ENCODE peak calls at places on chromosomes 6 and 20, in four cellular contexts. K, M, X and T are unnamed samples.

GRCh38 chr20:9454781-9455180 is 59.6 kb upstream of the LAMP5 start:
- DNase-seq in K (no peak), M (no peak), X (peak; percentile 41), T (no peak)

GRCh38 chr6:5752282-5752681 is 254.4 kb downstream of the NRN1 start:
- DNase-seq in K (peak; percentile 34), M (no peak), X (peak; percentile 54), T (no peak)

GRCh38 chr20:50340586-50340985 is 150.0 kb downstream of the CEBPB start:
- DNase-seq in K (no peak), M (no peak), X (no peak), T (no peak)

GRCh38 chr20:61974357-61974665 is 91.4 kb downstream of the TAF4 start:
- DNase-seq in K (no peak), M (no peak), X (no peak), T (no peak)

GRCh38 chr6:10424005-10424404 is 9.1 kb upstream of the TFAP2A start:
- DNase-seq in K (no peak), M (no peak), X (no peak), T (no peak)

GRCh38 chr20:58719971-58720371 is 27.4 kb downstream of the NPEPL1 start:
- DNase-seq in K (peak; percentile 8), M (no peak), X (no peak), T (no peak)

GRCh38 chr20:61416546-61416945 is 164.5 kb downstream of the CDH4 start:
- DNase-seq in K (no peak), M (no peak), X (no peak), T (no peak)

GRCh38 chr6:74991573-74992332 is 214.1 kb downstream of the COL12A1 start:
- DNase-seq in K (no peak), M (no peak), X (peak; percentile 53), T (no peak)

GRCh38 chr20:1835531-1835930 is 59.7 kb upstream of the SIRPA start:
- DNase-seq in K (no peak), M (peak; percentile 26), X (no peak), T (no peak)

GRCh38 chr20:52948491-52948890 is 23.7 kb upstream of the TSHZ2 start:
- DNase-seq in K (no peak), M (no peak), X (no peak), T (no peak)

GRCh38 chr20:44089987-44090674 is 96.9 kb downstream of the JPH2 start:
- DNase-seq in K (no peak), M (no peak), X (peak; percentile 80), T (peak; percentile 28)

GRCh38 chr6:113694278-113695077 is 162.7 kb upstream of the MARCKS start:
- DNase-seq in K (no peak), M (no peak), X (peak; percentile 63), T (no peak)

GRCh38 chr6:160005861-160006540 is 37.1 kb downstream of the IGF2R start:
- DNase-seq in K (peak; percentile 28), M (no peak), X (peak; percentile 40), T (no peak)

GRCh38 chr6:11824986-11825385 is 46.4 kb upstream of the ADTRP start:
- DNase-seq in K (no peak), M (no peak), X (peak; percentile 57), T (no peak)

GRCh38 chr6:46376562-46376969 is 114.7 kb downstream of the RCAN2 start:
- DNase-seq in K (no peak), M (no peak), X (no peak), T (no peak)

GRCh38 chr6:4692664-4693063 is 83.5 kb upstream of the CDYL start:
- DNase-seq in K (no peak), M (no peak), X (no peak), T (no peak)

GRCh38 chr6:36676142-36677058 is 2.1 kb upstream of the CDKN1A start:
- DNase-seq in K (no peak), M (no peak), X (no peak), T (no peak)

GRCh38 chr6:39347906-39348585 is 25.5 kb upstream of the KCNK16 start:
- DNase-seq in K (peak; percentile 88), M (peak; percentile 49), X (peak; percentile 70), T (peak; percentile 83)

GRCh38 chr20:2101057-2101934 is at the start of gene STK35:
- DNase-seq in K (no peak), M (no peak), X (no peak), T (peak; percentile 61)

GRCh38 chr6:152897807-152898399 is 84.9 kb downstream of the FBXO5 start:
- DNase-seq in K (no peak), M (peak; percentile 60), X (peak; percentile 69), T (peak; percentile 88)

GRCh38 chr6:146950351-146950835 is 253.8 kb upstream of the STXBP5 start:
- DNase-seq in K (no peak), M (no peak), X (peak; percentile 33), T (no peak)

GRCh38 chr6:113684382-113684901 is 172.7 kb upstream of the MARCKS start:
- DNase-seq in K (no peak), M (no peak), X (no peak), T (no peak)

GRCh38 chr6:131199568-131200272 is 64.5 kb downstream of the AKAP7 start:
- DNase-seq in K (no peak), M (no peak), X (peak; percentile 82), T (peak; percentile 9)

GRCh38 chr6:17004269-17004668 is 97.6 kb upstream of the STMND1 start:
- DNase-seq in K (no peak), M (no peak), X (no peak), T (no peak)

GRCh38 chr6:40845588-40845987 is 193.4 kb downstream of the UNC5CL start:
- DNase-seq in K (no peak), M (peak; percentile 6), X (peak; percentile 46), T (peak; percentile 57)

GRCh38 chr6:85417336-85417735 is 32.5 kb upstream of the NT5E start:
- DNase-seq in K (no peak), M (no peak), X (peak; percentile 55), T (no peak)

GRCh38 chr6:78062993-78063392 is 410.2 kb downstream of the MEI4 start:
- DNase-seq in K (no peak), M (no peak), X (no peak), T (no peak)

GRCh38 chr6:6751615-6752014 is 163.1 kb downstream of the LY86 start:
- DNase-seq in K (no peak), M (no peak), X (no peak), T (no peak)

GRCh38 chr20:61191096-61191495 is 61.0 kb upstream of the CDH4 start:
- DNase-seq in K (no peak), M (no peak), X (no peak), T (no peak)

GRCh38 chr6:55379486-55379885 is 52.2 kb downstream of the GFRAL start:
- DNase-seq in K (no peak), M (no peak), X (no peak), T (no peak)

GRCh38 chr6:96608074-96608473 is 45.1 kb downstream of the FHL5 start:
- DNase-seq in K (no peak), M (no peak), X (no peak), T (no peak)

GRCh38 chr20:56200456-56200855 is 48.1 kb upstream of the MC3R start:
- DNase-seq in K (no peak), M (no peak), X (peak; percentile 4), T (no peak)

GRCh38 chr20:35621560-35621946 is 5.9 kb downstream of the SPAG4 start:
- DNase-seq in K (no peak), M (no peak), X (no peak), T (no peak)
- TF ChIP-seq CTCF in K (no peak), M (no peak), X (no peak), T (peak; percentile 22)

GRCh38 chr20:18796282-18796833 is 17.2 kb upstream of the SCP2D1 start:
- DNase-seq in K (no peak), M (no peak), X (no peak), T (no peak)

GRCh38 chr20:18795366-18795765 is 18.2 kb upstream of the SCP2D1 start:
- DNase-seq in K (no peak), M (no peak), X (no peak), T (no peak)

GRCh38 chr20:18794428-18794787 is 19.2 kb upstream of the SCP2D1 start:
- DNase-seq in K (no peak), M (no peak), X (no peak), T (no peak)

GRCh38 chr20:18790787-18791186 is 22.8 kb upstream of the SCP2D1 start:
- DNase-seq in K (no peak), M (no peak), X (no peak), T (no peak)

GRCh38 chr20:18793625-18794427 is 19.8 kb upstream of the SCP2D1 start:
- DNase-seq in K (no peak), M (peak; percentile 92), X (peak; percentile 91), T (peak; percentile 64)
- TF ChIP-seq CTCF in K (peak; percentile 29), M (no peak), X (no peak), T (no peak)

GRCh38 chr6:127690092-127690491 is 113.1 kb downstream of the C6orf58 start:
- DNase-seq in K (no peak), M (no peak), X (peak; percentile 52), T (no peak)
- TF ChIP-seq CTCF in K (peak; percentile 63), M (no peak), X (peak; percentile 74), T (peak; percentile 67)

GRCh38 chr20:25250508-25250907 is 2.6 kb downstream of the PYGB start:
- DNase-seq in K (no peak), M (no peak), X (peak; percentile 31), T (no peak)

GRCh38 chr20:25251019-25251418 is 3.1 kb downstream of the PYGB start:
- DNase-seq in K (no peak), M (no peak), X (no peak), T (no peak)

GRCh38 chr20:25248501-25249172 is 752 bp downstream of the PYGB start:
- DNase-seq in K (no peak), M (peak; percentile 51), X (peak; percentile 42), T (peak; percentile 39)

GRCh38 chr20:25247666-25248500 is at the start of gene PYGB:
- DNase-seq in K (peak; percentile 51), M (peak; percentile 82), X (peak; percentile 84), T (peak; percentile 68)

DNA sequence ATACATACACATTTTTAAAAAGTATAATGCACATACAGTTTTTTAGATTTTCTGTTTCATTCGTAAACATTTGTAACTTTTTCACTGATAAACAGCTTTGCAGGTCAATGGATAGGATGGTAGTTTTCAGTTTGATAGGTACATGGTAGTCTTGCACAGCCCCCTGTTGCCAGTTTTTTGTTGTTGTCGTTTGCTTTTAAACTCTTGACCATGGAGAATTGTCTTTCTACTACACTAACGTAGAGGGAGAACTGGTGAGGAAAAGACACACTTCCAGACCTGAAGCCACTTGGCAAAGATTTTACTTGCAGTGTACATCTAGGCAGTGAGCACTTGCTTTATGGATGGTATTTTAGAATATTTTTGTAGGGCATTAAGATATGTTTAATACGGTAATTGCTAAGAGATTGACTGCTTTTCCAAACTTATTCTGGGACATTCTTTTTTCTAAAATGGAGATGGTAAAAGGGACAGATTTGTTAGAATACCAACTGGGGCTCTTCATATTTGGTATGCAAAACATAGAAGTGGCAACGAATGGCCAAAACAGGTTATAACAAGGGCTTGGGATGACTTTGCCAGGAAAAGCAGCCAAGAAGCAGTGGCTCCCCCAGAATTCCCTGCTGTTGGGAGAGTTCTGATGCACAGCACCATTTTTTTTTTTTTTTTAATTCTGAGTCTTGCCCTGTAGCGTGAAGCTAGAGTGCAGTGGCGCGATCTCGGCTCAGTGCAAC is 1.5 kb downstream of the PYGB start:
- DNase-seq in K (no peak), M (peak; percentile 73), X (peak; percentile 29), T (no peak)
- TF ChIP-seq CTCF in K (no peak), M (no peak), X (no peak), T (no peak)

DNA sequence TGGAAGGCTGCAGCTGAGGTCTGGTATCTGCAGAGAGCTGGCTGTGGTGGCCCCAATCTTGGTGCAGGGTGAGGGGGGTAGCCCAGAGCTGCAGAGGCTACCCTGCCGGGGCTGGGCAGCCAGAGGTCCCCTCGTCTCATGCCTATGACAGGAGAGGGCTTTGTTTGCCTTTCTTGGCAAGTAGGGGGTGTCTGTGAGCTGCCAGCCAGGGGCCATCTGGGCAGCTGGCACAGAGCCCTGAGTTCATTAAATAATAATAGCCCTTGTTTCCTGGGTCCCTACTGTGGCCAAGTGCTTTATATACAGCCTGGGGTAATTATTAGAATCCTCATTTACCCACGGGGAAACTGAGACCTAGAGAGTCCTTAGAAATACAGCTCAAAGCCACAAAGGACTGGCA is 66.6 kb downstream of the EZR start:
- DNase-seq in K (no peak), M (peak; percentile 82), X (peak; percentile 20), T (no peak)
- TF ChIP-seq CTCF in K (peak; percentile 58), M (no peak), X (peak; percentile 19), T (no peak)